ENCODE peak calls at places on chromosomes 13 and 19, in nine cellular contexts. X is EL; N is IMR-90; K is fibroblast of mammary gland; S is NCI-H1105; I is activated naive CD8-positive, alpha-beta T cell treated with anti-CD3 and anti-CD28 coated beads, Interleukin-2, amount 50 U/mL, for 24 hours; Q is choroid plexus epithelial cell; T is KG1; U is H4. W is an unnamed sample.

GRCh38 chr13:32309812-32310706 is 5.1 kb downstream of the ZAR1L start:
- DNase-seq in X (peak), I (no peak), N (peak), T (peak), Q (peak), K (peak), S (no peak), U (peak), W (peak)

GRCh38 chr13:37495046-37495445 is 103.5 kb downstream of the POSTN start:
- DNase-seq in T (no peak), N (peak), U (peak), I (no peak), S (no peak), X (peak), K (peak), Q (peak), W (peak)

GRCh38 chr13:77530870-77531269 is 4.6 kb upstream of the SCEL start:
- DNase-seq in K (no peak), I (no peak), S (no peak), U (no peak), T (no peak), X (no peak), N (no peak), Q (no peak), W (no peak)

GRCh38 chr13:106373304-106373988 is 162.0 kb downstream of the EFNB2 start:
- DNase-seq in U (no peak), X (peak), I (no peak), S (peak), K (no peak), N (no peak), T (no peak), Q (peak), W (no peak)

GRCh38 chr13:111414341-111414740 is 93.9 kb downstream of the TEX29 start:
- DNase-seq in X (no peak), K (no peak), U (no peak), Q (no peak), I (no peak), S (no peak), N (no peak), T (no peak), W (no peak)

GRCh38 chr13:46185634-46186033 is 3.7 kb upstream of the LCP1 start:
- DNase-seq in X (no peak), K (no peak), N (no peak), T (no peak), Q (no peak), I (no peak), U (no peak), S (no peak), W (no peak)

GRCh38 chr13:92074658-92075057 is 676.2 kb downstream of the GPC5 start:
- DNase-seq in N (no peak), I (no peak), U (peak), K (no peak), S (no peak), T (no peak), Q (peak), X (no peak), W (peak)

GRCh38 chr13:77898097-77898496 is 20.5 kb downstream of the EDNRB start:
- DNase-seq in U (peak), I (no peak), T (no peak), S (no peak), N (peak), K (peak), Q (no peak), X (no peak), W (peak)

GRCh38 chr13:51715613-51716012 is 88.3 kb downstream of the DHRS12 start:
- DNase-seq in K (no peak), I (no peak), T (no peak), S (no peak), N (no peak), Q (no peak), X (no peak), U (no peak), W (no peak)

GRCh38 chr13:97496511-97496910 is 62.5 kb downstream of the RAP2A start:
- DNase-seq in N (no peak), Q (peak), X (no peak), S (no peak), I (no peak), T (no peak), K (no peak), U (no peak), W (no peak)

GRCh38 chr13:25886438-25887214 is 165.2 kb downstream of the SHISA2 start:
- DNase-seq in S (no peak), U (peak), X (peak), K (peak), T (no peak), N (peak), I (no peak), Q (peak), W (peak)

GRCh38 chr13:37657134-37657533 is 58.6 kb upstream of the POSTN start:
- DNase-seq in N (peak), X (peak), S (no peak), T (no peak), U (no peak), K (peak), I (no peak), Q (peak), W (peak)

GRCh38 chr13:106101201-106101600 is 434.3 kb downstream of the EFNB2 start:
- DNase-seq in S (no peak), N (no peak), U (no peak), X (no peak), K (no peak), I (no peak), T (no peak), Q (no peak), W (no peak)

GRCh38 chr19:40592170-40592569 is 9.0 kb upstream of the LTBP4 start:
- DNase-seq in K (peak), S (peak), Q (peak), X (peak), I (no peak), N (peak), T (no peak), U (peak), W (peak)

GRCh38 chr19:50639121-50640112 is at the start of gene SYT3:
- DNase-seq in X (peak), Q (peak), U (peak), K (peak), I (peak), N (peak), T (no peak), S (peak), W (no peak)

GRCh38 chr19:5624741-5625140 is 1.9 kb downstream of the SAFB start:
- DNase-seq in K (no peak), U (no peak), X (no peak), S (no peak), N (no peak), I (no peak), Q (peak), T (no peak), W (no peak)

GRCh38 chr19:55632463-55632834 is 8.1 kb upstream of the ZNF784 start:
- DNase-seq in X (peak), K (peak), Q (peak), I (peak), S (peak), T (peak), U (peak), N (peak), W (peak)

GRCh38 chr19:8336665-8337064 is 6.4 kb downstream of the KANK3 start:
- DNase-seq in U (no peak), S (no peak), T (no peak), Q (no peak), K (no peak), I (no peak), X (no peak), N (no peak), W (no peak)

GRCh38 chr19:46068345-46069258 is 27.8 kb upstream of the IGFL4 start:
- DNase-seq in K (peak), U (peak), I (no peak), T (no peak), Q (peak), S (no peak), N (peak), X (peak), W (peak)

GRCh38 chr19:7328647-7329046 is 20.1 kb upstream of the ARHGEF18 start:
- DNase-seq in I (no peak), T (no peak), K (no peak), X (no peak), S (no peak), U (no peak), Q (no peak), N (no peak), W (no peak)

GRCh38 chr19:50975766-50976165 is 6.4 kb upstream of the KLK6 start:
- DNase-seq in T (no peak), Q (no peak), I (no peak), U (peak), N (no peak), K (no peak), S (no peak), X (no peak), W (peak)

GRCh38 chr19:31598730-31599238 is 249.5 kb upstream of the TSHZ3 start:
- DNase-seq in N (no peak), I (no peak), K (no peak), Q (no peak), X (no peak), S (no peak), U (no peak), T (no peak), W (no peak)

GRCh38 chr13:94660695-94661324 is 51.5 kb downstream of the SOX21 start:
- DNase-seq in S (peak), Q (peak), I (no peak), T (peak), U (peak), N (peak), K (peak), X (peak), W (peak)

GRCh38 chr19:52566588-52566987 is 3.5 kb upstream of the ZNF701 start:
- DNase-seq in I (no peak), K (peak), X (peak), U (peak), S (no peak), Q (peak), N (peak), T (no peak), W (peak)

GRCh38 chr19:5028229-5028886 is 59.4 kb downstream of the KDM4B start:
- DNase-seq in S (no peak), I (no peak), K (no peak), N (no peak), X (no peak), T (no peak), U (no peak), Q (no peak), W (no peak)

GRCh38 chr19:18044825-18045304 is 36.9 kb downstream of the ARRDC2 start:
- DNase-seq in U (peak), K (peak), I (peak), X (peak), T (peak), Q (peak), S (no peak), N (peak), W (no peak)

GRCh38 chr19:39103151-39103550 is 19.0 kb downstream of the ACP7 start:
- DNase-seq in U (no peak), S (no peak), X (no peak), I (no peak), Q (no peak), T (no peak), K (no peak), N (no peak), W (peak)

GRCh38 chr13:31538067-31539042 is 201.0 kb upstream of the RXFP2 start:
- DNase-seq in I (no peak), Q (peak), N (peak), S (no peak), T (no peak), X (peak), K (peak), U (peak), W (peak)

GRCh38 chr13:80840313-80840976 is 499.5 kb upstream of the SPRY2 start:
- DNase-seq in S (no peak), T (no peak), N (no peak), Q (peak), X (no peak), K (peak), U (no peak), I (no peak), W (no peak)

GRCh38 chr13:25881946-25882574 is 169.8 kb downstream of the SHISA2 start:
- DNase-seq in U (peak), Q (peak), T (no peak), S (peak), X (peak), K (no peak), I (no peak), N (no peak), W (peak)

GRCh38 chr13:43805071-43805468 is 18.3 kb upstream of the ENOX1 start:
- DNase-seq in T (no peak), K (peak), S (no peak), I (peak), U (peak), N (peak), X (peak), Q (peak), W (peak)

GRCh38 chr13:20803180-20803965 is 29.6 kb upstream of the EEF1AKMT1 start:
- DNase-seq in Q (no peak), S (no peak), X (no peak), K (no peak), I (no peak), T (no peak), U (no peak), N (no peak), W (no peak)

GRCh38 chr13:110351636-110352420 is 44.7 kb downstream of the COL4A2 start:
- DNase-seq in U (no peak), S (no peak), K (no peak), X (no peak), T (no peak), I (no peak), N (no peak), Q (no peak), W (no peak)